ENCODE peak calls at places on chromosomes 6 and 20, in four cellular contexts. N is mesothelial cell of epicardium, H is tibial nerve, D is cardiac muscle cell. S is an unnamed sample.

GRCh38 chr6:103167345-103167744 is 1692.4 kb downstream of the HACE1 start:
- DNase-seq in H (no peak), D (no peak), N (no peak), S (no peak)

GRCh38 chr6:121612916-121613315 is 177.5 kb downstream of the GJA1 start:
- DNase-seq in H (no peak), D (no peak), N (no peak), S (no peak)

GRCh38 chr6:82861121-82861520 is 204.5 kb downstream of the UBE3D start:
- DNase-seq in N (no peak), H (no peak), D (no peak), S (no peak)

GRCh38 chr20:6966721-6967120 is 199.2 kb downstream of the BMP2 start:
- DNase-seq in D (no peak), H (no peak), N (no peak), S (no peak)

GRCh38 chr20:45426621-45427020 is 10.7 kb downstream of the PIGT start:
- DNase-seq in D (no peak), N (no peak), H (no peak), S (no peak)

GRCh38 chr6:163985710-163986109 is 571.2 kb downstream of the QKI start:
- DNase-seq in H (no peak), N (no peak), D (no peak), S (no peak)

GRCh38 chr20:24970743-24971142 is 21.7 kb downstream of the CST7 start:
- DNase-seq in H (no peak), N (no peak), D (no peak), S (no peak)

GRCh38 chr6:163827157-163827556 is 412.6 kb downstream of the QKI start:
- DNase-seq in D (no peak), H (no peak), N (no peak), S (no peak)

GRCh38 chr20:23128461-23129125 is 42.5 kb upstream of the CD93 start:
- DNase-seq in N (no peak), D (no peak), H (no peak), S (no peak)

GRCh38 chr20:38589351-38589750 is 8.4 kb downstream of the ADIG start:
- DNase-seq in N (no peak), H (no peak), D (no peak), S (no peak)

GRCh38 chr6:5379647-5380242 is 118.4 kb downstream of the FARS2 start:
- DNase-seq in N (no peak), D (peak), H (no peak), S (peak)

GRCh38 chr6:167892835-167893234 is 66.1 kb downstream of the AFDN start:
- DNase-seq in N (no peak), D (no peak), H (no peak), S (no peak)

GRCh38 chr6:138248011-138248410 is 29.7 kb upstream of the PBOV1 start:
- DNase-seq in N (no peak), H (no peak), D (no peak), S (no peak)

GRCh38 chr6:14035448-14035847 is 82.1 kb upstream of the CD83 start:
- DNase-seq in H (no peak), D (peak), N (no peak), S (no peak)

GRCh38 chr6:33276864-33277662 is at the start of gene B3GALT4:
- DNase-seq in N (peak), H (peak), D (peak), S (peak)

GRCh38 chr20:38450412-38450975 is 15.4 kb upstream of the SNHG17 start:
- DNase-seq in N (no peak), D (peak), H (no peak), S (no peak)

GRCh38 chr6:106866875-106867658 is 107.5 kb downstream of the CD24 start:
- DNase-seq in N (no peak), H (no peak), D (no peak), S (no peak)

GRCh38 chr6:34531580-34532201 is 24.4 kb downstream of the SPDEF start:
- DNase-seq in N (no peak), H (peak), D (peak), S (peak)

GRCh38 chr6:122491915-122492537 is 20.4 kb upstream of the SERINC1 start:
- DNase-seq in N (no peak), H (peak), D (peak), S (peak)

GRCh38 chr6:87543836-87544735 is 45.7 kb downstream of the RARS2 start:
- DNase-seq in N (no peak), H (no peak), D (no peak), S (no peak)

GRCh38 chr6:108295676-108296075 is 822 bp downstream of the AFG1L start:
- DNase-seq in D (no peak), H (no peak), N (no peak), S (no peak)

GRCh38 chr20:57920971-57921370 is 211.2 kb upstream of the PMEPA1 start:
- DNase-seq in D (no peak), N (no peak), H (no peak), S (no peak)

GRCh38 chr20:16666272-16666671 is 63.6 kb upstream of the SNRPB2 start:
- DNase-seq in D (no peak), N (no peak), H (no peak), S (no peak)
- TF ChIP-seq CTCF in D (no peak), N (peak), H (no peak), S (peak)

GRCh38 chr6:111356551-111356950 is 126.5 kb downstream of the REV3L start:
- DNase-seq in H (no peak), D (no peak), N (no peak), S (no peak)

GRCh38 chr6:111358454-111358853 is 124.6 kb downstream of the REV3L start:
- DNase-seq in D (no peak), H (no peak), N (no peak), S (no peak)

GRCh38 chr6:111357680-111358079 is 125.3 kb downstream of the REV3L start:
- DNase-seq in N (no peak), D (peak), H (no peak), S (no peak)

GRCh38 chr6:111367393-111368088 is 115.5 kb downstream of the REV3L start:
- DNase-seq in H (no peak), N (no peak), D (peak), S (no peak)

GRCh38 chr6:111361648-111362047 is 121.4 kb downstream of the REV3L start:
- DNase-seq in D (peak), H (no peak), N (no peak), S (peak)
- TF ChIP-seq CTCF in D (peak), H (peak), N (peak), S (no peak)

GRCh38 chr6:125790403-125791150 is at the start of gene NCOA7:
- DNase-seq in H (peak), D (peak), N (peak), S (peak)

GRCh38 chr6:125792680-125793079 is 1.9 kb downstream of the NCOA7 start:
- DNase-seq in N (no peak), D (peak), H (no peak), S (no peak)

GRCh38 chr6:125791151-125791819 is 525 bp downstream of the NCOA7 start:
- DNase-seq in H (no peak), D (peak), N (no peak), S (no peak)

GRCh38 chr6:125792172-125792571 is 1.4 kb downstream of the NCOA7 start:
- DNase-seq in D (peak), H (no peak), N (no peak), S (no peak)

GRCh38 chr6:125791820-125792165 is 1.0 kb downstream of the NCOA7 start:
- DNase-seq in N (no peak), H (no peak), D (no peak), S (no peak)
- TF ChIP-seq CTCF in N (no peak), H (no peak), D (no peak), S (no peak)

GRCh38 chr6:169833258-169833794 is 81.9 kb downstream of the ERMARD start:
- DNase-seq in H (no peak), D (peak), N (no peak), S (no peak)

GRCh38 chr6:169829786-169830185 is 78.4 kb downstream of the ERMARD start:
- DNase-seq in D (no peak), N (no peak), H (no peak), S (no peak)

GRCh38 chr6:169832247-169832948 is 81.0 kb downstream of the ERMARD start:
- DNase-seq in N (no peak), H (no peak), D (peak), S (no peak)

GRCh38 chr6:169830876-169831275 is 79.5 kb downstream of the ERMARD start:
- DNase-seq in H (no peak), N (no peak), D (no peak), S (no peak)

GRCh38 chr6:169831450-169832246 is 80.2 kb downstream of the ERMARD start:
- DNase-seq in D (peak), N (peak), H (peak), S (peak)
- TF ChIP-seq CTCF in D (peak), N (peak), H (peak), S (peak)

GRCh38 chr20:55173601-55174000 is 698.2 kb downstream of the DOK5 start:
- DNase-seq in H (no peak), N (no peak), D (no peak), S (no peak)
- TF ChIP-seq CTCF in H (no peak), N (no peak), D (no peak), S (no peak)

GRCh38 chr20:59560588-59561227 is 43.6 kb upstream of the PHACTR3 start:
- DNase-seq in D (peak), H (no peak), N (no peak), S (no peak)
- TF ChIP-seq CTCF in D (peak), H (peak), N (peak), S (peak)

DNA sequence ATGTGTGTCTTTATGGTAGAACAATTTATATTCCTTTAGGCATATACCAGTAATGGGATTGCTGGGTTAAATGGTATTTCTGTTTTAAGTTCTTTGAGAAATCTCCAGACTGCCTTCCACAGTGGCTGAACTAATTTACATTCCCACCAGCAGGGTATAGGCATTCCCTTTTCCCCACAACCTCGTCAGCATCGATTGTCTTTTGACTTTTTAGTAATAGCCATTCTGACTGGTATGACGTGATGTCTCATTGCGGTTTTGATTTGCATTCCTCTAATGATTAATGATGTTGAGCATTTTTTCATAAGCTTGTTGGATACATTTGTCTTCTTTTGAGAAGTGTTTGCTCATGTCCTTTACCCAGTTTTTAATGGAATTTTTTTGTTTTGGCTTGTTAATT is 5.3 kb upstream of the TASP1 start:
- DNase-seq in N (no peak), H (no peak), D (peak), S (no peak)
- TF ChIP-seq CTCF in N (no peak), H (no peak), D (no peak), S (no peak)